ENCODE peak calls at places on chromosomes 11 and 22, in six cellular contexts. R is choroid plexus epithelial cell, L is RWPE2, N is astrocyte of the spinal cord, Y is GM12865, X is body of pancreas. P is an unnamed sample.

GRCh38 chr11:124793466-124794278 is 6.5 kb downstream of the MSANTD2 start:
- DNase-seq in R (peak), L (no peak), N (peak), Y (peak), X (peak), P (no peak)

GRCh38 chr11:67265633-67266423 is 445 bp upstream of the GRK2 start:
- DNase-seq in R (peak), L (peak), N (no peak), Y (peak), X (peak), P (no peak)

GRCh38 chr11:1271406-1271805 is 38.0 kb downstream of the TOLLIP start:
- DNase-seq in R (no peak), L (no peak), N (no peak), Y (no peak), X (no peak), P (no peak)

GRCh38 chr11:117180020-117180419 is 1.5 kb downstream of the SIDT2 start:
- DNase-seq in R (peak), L (no peak), N (no peak), Y (no peak), X (no peak), P (no peak)

GRCh38 chr22:39472570-39473556 is 16.1 kb downstream of the MGAT3 start:
- DNase-seq in R (peak), L (no peak), N (peak), Y (peak), X (peak), P (no peak)

GRCh38 chr22:37204045-37204655 is 8.1 kb downstream of the SSTR3 start:
- DNase-seq in R (no peak), L (peak), N (no peak), Y (no peak), X (no peak), P (no peak)

GRCh38 chr11:71080239-71081097 is 171.9 kb downstream of the SHANK2 start:
- DNase-seq in R (peak), L (no peak), N (peak), Y (peak), X (peak), P (peak)

GRCh38 chr22:40413873-40414272 is 43.5 kb downstream of the SGSM3 start:
- DNase-seq in R (no peak), L (no peak), N (no peak), Y (no peak), X (no peak), P (no peak)

GRCh38 chr11:130908770-130909625 is 7.3 kb downstream of the SNX19 start:
- DNase-seq in R (peak), L (no peak), N (peak), Y (no peak), X (no peak), P (peak)

GRCh38 chr11:79189604-79190003 is 251.2 kb downstream of the TENM4 start:
- DNase-seq in R (no peak), L (no peak), N (no peak), Y (no peak), X (peak), P (no peak)

GRCh38 chr11:35017528-35018342 is 101.3 kb downstream of the PDHX start:
- DNase-seq in R (no peak), L (no peak), N (peak), Y (no peak), X (no peak), P (no peak)

GRCh38 chr11:47775240-47775869 is 8.2 kb upstream of the FNBP4 start:
- DNase-seq in R (no peak), L (no peak), N (no peak), Y (no peak), X (no peak), P (no peak)

GRCh38 chr11:2088284-2088683 is 50.9 kb downstream of the IGF2 start:
- DNase-seq in R (no peak), L (peak), N (no peak), Y (no peak), X (no peak), P (no peak)

GRCh38 chr11:62195945-62196344 is 5.9 kb downstream of the SCGB1D1 start:
- DNase-seq in R (no peak), L (no peak), N (no peak), Y (no peak), X (no peak), P (no peak)
- TF ChIP-seq CTCF in R (no peak), L (no peak), N (no peak), Y (no peak), X (no peak), P (no peak)

DNA sequence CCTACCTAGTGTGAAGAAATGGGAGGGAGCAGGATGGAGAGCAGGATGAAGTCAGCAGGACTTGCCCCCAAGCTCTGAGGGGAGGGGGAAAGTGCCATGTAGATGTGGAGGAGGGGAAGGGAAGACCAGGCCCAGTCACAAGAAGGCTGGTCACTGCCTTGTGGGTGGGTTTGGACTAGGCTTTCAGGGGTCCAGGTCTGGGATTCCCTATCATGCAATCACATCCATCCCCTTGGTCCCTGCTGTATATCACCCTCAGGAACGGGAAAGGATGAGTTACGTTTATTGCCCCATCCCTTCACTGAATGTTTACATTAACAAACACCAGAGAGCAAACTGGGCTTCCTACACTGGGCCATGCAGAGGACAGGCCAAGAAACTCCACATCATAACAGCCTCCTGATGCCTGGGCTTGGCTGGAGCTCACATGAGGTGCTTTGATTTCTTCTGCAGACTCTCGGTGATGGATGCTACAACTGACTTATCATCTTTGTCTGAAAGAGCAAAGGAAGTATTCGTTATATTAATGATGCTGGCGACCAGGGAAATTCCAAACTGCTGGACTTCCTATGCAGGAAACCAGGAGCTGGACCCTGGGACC is 5.6 kb downstream of the TMEM86A start:
- DNase-seq in R (no peak), L (no peak), N (no peak), Y (no peak), X (no peak), P (no peak)
- H3K4me3 ChIP-seq in R (no peak), L (no peak), N (no peak), Y (no peak), X (no peak), P (no peak)

GRCh38 chr11:57571631-57572030 is 4.2 kb upstream of the UBE2L6 start:
- DNase-seq in R (no peak), L (no peak), N (no peak), Y (no peak), X (no peak), P (no peak)

GRCh38 chr11:57568330-57568766 is 876 bp upstream of the UBE2L6 start:
- DNase-seq in R (peak), L (no peak), N (peak), Y (peak), X (peak), P (peak)

DNA sequence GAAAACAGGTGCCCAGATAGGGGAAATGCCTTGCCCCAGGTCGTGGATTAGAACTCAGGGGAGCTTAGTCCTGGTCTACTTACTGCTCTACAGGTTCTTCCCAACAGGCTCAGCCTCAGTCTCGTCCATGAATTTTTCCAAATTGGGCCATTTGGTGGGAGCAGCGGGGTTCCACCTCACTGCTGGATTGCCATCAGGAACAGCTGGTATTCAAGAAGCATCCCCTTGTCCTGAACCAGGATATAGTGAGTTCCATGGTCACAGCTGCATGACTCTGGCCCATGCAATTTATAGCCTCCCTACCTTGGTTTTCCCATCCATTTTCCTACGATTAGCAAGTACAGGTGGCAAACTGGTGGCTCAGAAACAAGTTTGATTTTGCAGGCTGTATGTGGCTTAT is 6.6 kb upstream of the UBE2L6 start:
- DNase-seq in R (no peak), L (no peak), N (no peak), Y (no peak), X (no peak), P (no peak)
- TF ChIP-seq CTCF in R (no peak), L (no peak), N (no peak), Y (no peak), X (no peak), P (no peak)

DNA sequence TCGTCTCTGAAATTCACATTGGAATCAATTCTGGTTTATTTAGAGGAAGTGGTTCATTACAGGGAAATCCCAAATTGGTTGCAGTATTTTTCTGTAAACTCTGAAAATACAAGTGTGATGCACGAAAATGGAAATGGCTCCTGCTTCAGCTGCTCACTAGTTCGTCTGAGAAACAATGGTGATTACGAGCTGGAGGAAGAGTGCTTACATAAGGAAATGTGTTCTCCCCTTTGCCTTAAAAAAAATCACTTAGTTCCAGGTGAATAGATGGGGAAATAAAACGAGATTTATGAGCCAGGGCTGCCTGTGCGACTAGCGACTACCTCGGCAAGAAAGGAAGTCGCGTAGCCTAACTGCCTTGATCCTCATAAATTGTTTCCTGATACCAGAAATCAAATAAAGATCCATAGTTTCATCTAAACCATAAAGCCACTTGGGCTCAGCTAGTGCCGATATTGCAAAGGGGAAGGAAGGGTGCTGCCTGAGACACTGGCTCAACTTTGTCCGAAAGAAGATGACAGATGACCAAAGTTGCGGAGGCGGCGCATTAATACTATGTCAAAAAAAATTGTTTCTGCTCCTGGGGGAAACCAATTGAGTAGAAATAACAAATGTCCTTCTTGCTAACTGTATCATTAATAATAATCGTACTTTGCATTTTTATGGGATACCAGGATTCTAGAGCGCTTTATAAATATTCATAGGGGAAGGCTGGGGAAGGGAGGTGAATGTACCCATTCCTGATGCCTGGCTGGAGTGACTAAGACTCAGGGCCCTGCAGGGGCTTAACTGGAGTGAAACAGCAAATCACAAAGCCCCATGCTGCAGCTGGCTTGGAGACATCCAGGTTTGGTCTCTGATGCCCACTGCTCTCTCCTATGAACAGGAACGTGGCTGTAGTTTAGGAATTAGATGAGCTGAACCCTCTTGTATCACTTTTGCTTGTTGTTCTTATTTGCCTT is 185.7 kb downstream of the BLID start:
- DNase-seq in R (peak), L (no peak), N (peak), Y (peak), X (no peak), P (no peak)
- H3K4me3 ChIP-seq in R (peak), L (no peak), N (peak), Y (no peak), X (no peak), P (no peak)

DNA sequence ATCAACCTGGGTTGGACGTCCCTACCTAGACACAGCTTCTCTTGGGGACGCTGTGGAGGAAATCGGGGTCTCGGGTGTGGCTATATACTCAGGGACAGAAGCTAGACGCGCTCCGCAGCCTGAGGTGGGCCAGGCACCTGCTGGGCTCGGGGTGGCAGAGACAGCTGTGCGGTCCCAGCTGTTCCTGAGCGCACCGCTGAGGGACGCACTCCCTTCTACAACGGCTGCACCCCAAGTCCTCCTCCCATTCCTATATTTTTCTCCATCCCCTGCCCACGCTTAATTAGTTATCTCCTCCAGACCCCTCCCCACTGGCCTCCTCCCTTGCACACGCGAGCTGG is 188 bp upstream of the MTNR1B start:
- DNase-seq in R (no peak), L (no peak), N (no peak), Y (no peak), X (no peak), P (no peak)
- TF ChIP-seq CTCF in R (no peak), L (no peak), N (no peak), Y (no peak), X (no peak), P (no peak)

DNA sequence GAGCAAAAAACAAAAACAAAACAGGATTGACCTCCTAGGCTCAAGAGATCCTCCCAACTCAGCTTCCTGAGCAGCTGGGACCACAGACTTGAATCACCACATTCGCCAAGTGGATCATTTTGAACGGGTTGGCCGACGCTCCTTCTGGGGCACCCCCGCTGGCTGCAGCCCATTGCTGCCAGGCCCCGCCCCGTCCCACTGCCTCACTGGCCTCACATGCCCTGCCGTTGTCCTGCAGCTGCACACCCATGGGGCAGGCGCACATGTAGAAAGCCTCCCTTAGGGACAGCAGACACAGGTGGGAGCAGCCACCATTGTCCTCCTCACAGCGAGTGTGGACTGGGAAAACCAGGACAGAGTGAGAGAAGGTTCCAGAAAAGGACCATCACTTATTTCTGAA is 154.5 kb downstream of the CRYBB2 start:
- DNase-seq in R (no peak), L (no peak), N (no peak), Y (no peak), X (no peak), P (no peak)
- H3K4me3 ChIP-seq in R (no peak), L (no peak), N (no peak), Y (no peak), X (no peak), P (no peak)

GRCh38 chr11:8366316-8366715 is 102.6 kb upstream of the LMO1 start:
- DNase-seq in R (no peak), L (peak), N (no peak), Y (no peak), X (no peak), P (no peak)

GRCh38 chr11:8362899-8363298 is 99.2 kb upstream of the LMO1 start:
- DNase-seq in R (no peak), L (peak), N (no peak), Y (no peak), X (no peak), P (no peak)

GRCh38 chr11:8368194-8368593 is 104.5 kb upstream of the LMO1 start:
- DNase-seq in R (no peak), L (peak), N (no peak), Y (no peak), X (no peak), P (no peak)

GRCh38 chr11:8363924-8364323 is 100.2 kb upstream of the LMO1 start:
- DNase-seq in R (no peak), L (peak), N (no peak), Y (no peak), X (peak), P (no peak)

DNA sequence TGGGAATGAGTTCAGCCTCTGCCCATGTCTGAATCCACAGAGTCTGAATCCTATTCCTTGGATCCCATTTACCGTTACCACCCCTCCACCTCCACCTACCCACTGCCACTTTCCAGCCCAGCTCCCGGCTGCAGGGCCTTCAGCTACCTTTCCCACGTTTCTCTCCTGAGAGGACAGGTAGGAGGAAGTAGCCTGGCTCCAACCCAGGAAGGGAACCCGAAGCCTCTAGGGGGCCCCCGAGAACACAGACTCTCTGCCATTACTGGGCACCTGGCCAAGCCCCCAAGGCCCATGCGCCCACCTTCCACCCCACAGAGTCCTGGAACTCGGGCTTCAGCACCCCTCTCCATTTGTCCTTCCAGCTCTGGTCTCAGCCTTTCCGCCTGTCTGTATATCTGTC is 101.9 kb upstream of the LMO1 start:
- DNase-seq in R (no peak), L (peak), N (no peak), Y (no peak), X (no peak), P (no peak)
- TF ChIP-seq CTCF in R (no peak), L (no peak), N (no peak), Y (peak), X (no peak), P (no peak)

GRCh38 chr11:114398303-114398920 is 1.9 kb downstream of the C11orf71 start:
- DNase-seq in R (no peak), L (no peak), N (no peak), Y (no peak), X (no peak), P (no peak)
- H3K4me3 ChIP-seq in R (no peak), L (no peak), N (no peak), Y (no peak), X (no peak), P (no peak)

DNA sequence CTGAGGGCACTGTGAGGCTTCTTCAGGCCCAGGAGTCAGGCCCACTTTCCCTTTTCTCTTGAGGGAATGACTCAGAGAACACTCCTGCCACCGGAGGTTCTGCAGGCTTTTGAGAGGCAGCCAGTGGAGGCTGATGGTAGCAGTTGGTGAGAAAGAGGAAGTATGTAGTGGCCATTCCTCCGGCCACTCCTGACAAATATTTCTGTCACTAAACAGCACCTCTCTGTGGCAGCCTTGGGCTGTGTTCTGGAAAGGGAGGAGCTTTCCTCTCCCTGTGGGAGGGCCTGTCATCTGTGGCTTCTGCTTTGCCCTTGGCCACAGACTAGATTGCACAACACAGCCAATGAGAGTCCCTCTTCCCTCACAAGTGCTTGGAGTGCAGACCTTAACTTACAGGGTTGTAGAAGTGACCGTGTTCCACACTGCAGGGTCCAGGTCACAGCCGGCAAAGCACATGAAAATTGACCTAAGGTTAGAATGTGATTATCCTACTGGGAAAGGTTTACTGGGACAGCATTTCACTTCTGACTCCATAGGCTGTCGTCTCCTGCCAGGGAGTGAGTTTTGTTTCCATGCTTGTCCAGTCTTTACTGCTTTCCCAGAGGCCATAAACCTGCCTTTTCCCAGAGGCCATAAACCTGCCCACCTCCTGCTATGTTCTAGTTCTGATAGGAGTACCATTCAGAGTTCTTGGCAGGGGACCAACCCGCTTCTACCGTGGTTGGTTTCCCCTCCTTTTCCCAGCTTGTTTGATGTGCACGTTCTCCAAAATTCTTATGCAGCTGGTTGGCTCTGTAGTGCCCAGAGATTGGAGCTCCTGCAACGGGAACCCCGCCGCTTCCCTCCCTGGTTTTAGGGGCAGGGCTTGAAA is 33.3 kb downstream of the MARK2 start:
- DNase-seq in R (peak), L (peak), N (peak), Y (peak), X (peak), P (peak)
- TF ChIP-seq CTCF in R (peak), L (peak), N (peak), Y (peak), X (peak), P (peak)

DNA sequence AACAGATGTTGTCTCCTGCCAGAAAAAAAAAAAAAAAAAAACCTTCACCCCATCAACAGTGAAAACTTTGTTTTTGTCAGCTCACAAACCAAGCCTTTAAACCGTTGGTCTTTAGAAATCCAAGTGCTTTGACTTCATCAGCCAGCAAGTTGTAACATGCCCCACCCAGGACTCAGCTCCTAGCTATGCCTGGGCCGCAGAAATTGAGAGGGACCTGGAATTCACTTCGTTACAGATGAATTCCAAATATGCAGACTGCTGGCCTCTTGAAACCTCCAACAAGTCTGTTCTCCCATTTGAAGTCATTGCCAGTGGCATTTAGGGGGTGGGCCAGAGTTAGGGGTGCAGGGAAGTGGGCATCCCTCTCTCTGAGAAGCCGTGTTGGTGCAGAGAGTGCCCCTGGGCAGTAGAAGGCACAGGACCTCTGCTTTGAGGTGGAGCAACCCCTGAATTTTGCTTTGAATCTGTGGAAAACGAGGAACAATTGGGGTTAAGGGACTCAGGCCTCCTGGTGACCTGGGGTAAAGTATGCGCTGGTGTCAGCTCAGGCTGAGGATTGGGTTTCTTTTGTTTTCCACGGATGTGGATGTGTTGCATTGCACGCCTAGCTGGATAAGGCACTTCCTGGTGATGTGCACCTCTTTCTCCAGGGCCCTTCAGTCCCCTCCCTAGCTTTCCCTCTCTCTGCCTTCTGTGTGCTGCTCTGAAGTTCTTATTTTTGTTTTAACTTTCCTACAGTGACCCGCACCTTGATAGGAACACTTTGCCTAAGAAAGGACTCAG is 109.5 kb downstream of the DBX1 start:
- DNase-seq in R (peak), L (peak), N (peak), Y (no peak), X (no peak), P (no peak)
- H3K4me3 ChIP-seq in R (no peak), L (no peak), N (no peak), Y (no peak), X (no peak), P (no peak)

P was measured in AG09309.